ENCODE peak calls at places on chromosomes 4 and X, in nine cellular contexts. One of them, this sample, is unnamed.

GRCh38 chrX:12548746-12549145 is 242.5 kb upstream of the PRPS2 start:
- DNase-seq in uterus: no peak
- DNase-seq in fibroblast of lung: peak; percentile 11
- DNase-seq in heart left ventricle: no peak
- DNase-seq in CD8-positive, alpha-beta T cell: no peak
- DNase-seq in foreskin fibroblast: peak; percentile 6
- DNase-seq in heart right ventricle: peak; percentile 6
- DNase-seq in H1: peak; percentile 50
- DNase-seq in HCT116: no peak
- DNase-seq in this sample: peak; percentile 25

GRCh38 chr4:48008021-48008596 is 8.4 kb downstream of the CNGA1 start:
- DNase-seq in heart left ventricle: no peak
- DNase-seq in foreskin fibroblast: no peak
- DNase-seq in fibroblast of lung: no peak
- DNase-seq in H1: no peak
- DNase-seq in uterus: no peak
- DNase-seq in heart right ventricle: no peak
- DNase-seq in HCT116: peak; percentile 34
- DNase-seq in CD8-positive, alpha-beta T cell: no peak
- DNase-seq in this sample: peak; percentile 14

GRCh38 chr4:37825943-37826281 is 574 bp upstream of the PGM2 start:
- DNase-seq in fibroblast of lung: no peak
- DNase-seq in uterus: no peak
- DNase-seq in CD8-positive, alpha-beta T cell: no peak
- DNase-seq in HCT116: no peak
- DNase-seq in H1: peak; percentile 52
- DNase-seq in heart right ventricle: peak; percentile 13
- DNase-seq in heart left ventricle: no peak
- DNase-seq in foreskin fibroblast: no peak
- DNase-seq in this sample: no peak

GRCh38 chrX:57286507-57287251 is at the start of gene FAAH2:
- DNase-seq in heart left ventricle: no peak
- DNase-seq in foreskin fibroblast: no peak
- DNase-seq in H1: peak; percentile 55
- DNase-seq in uterus: no peak
- DNase-seq in fibroblast of lung: no peak
- DNase-seq in CD8-positive, alpha-beta T cell: peak; percentile 52
- DNase-seq in heart right ventricle: no peak
- DNase-seq in HCT116: peak; percentile 90
- DNase-seq in this sample: no peak

GRCh38 chr4:52684896-52685295 is 25.8 kb upstream of the USP46 start:
- DNase-seq in uterus: no peak
- DNase-seq in foreskin fibroblast: no peak
- DNase-seq in CD8-positive, alpha-beta T cell: no peak
- DNase-seq in heart left ventricle: no peak
- DNase-seq in H1: no peak
- DNase-seq in HCT116: no peak
- DNase-seq in fibroblast of lung: no peak
- DNase-seq in heart right ventricle: no peak
- DNase-seq in this sample: no peak

GRCh38 chrX:5113128-5113527 is 1115.5 kb downstream of the NLGN4X start:
- DNase-seq in foreskin fibroblast: no peak
- DNase-seq in H1: no peak
- DNase-seq in heart right ventricle: no peak
- DNase-seq in heart left ventricle: no peak
- DNase-seq in uterus: no peak
- DNase-seq in HCT116: no peak
- DNase-seq in CD8-positive, alpha-beta T cell: no peak
- DNase-seq in fibroblast of lung: no peak
- DNase-seq in this sample: no peak

GRCh38 chr4:36394352-36394903 is 113.0 kb downstream of the DTHD1 start:
- DNase-seq in foreskin fibroblast: no peak
- DNase-seq in CD8-positive, alpha-beta T cell: peak; percentile 32
- DNase-seq in uterus: no peak
- DNase-seq in heart left ventricle: no peak
- DNase-seq in heart right ventricle: no peak
- DNase-seq in HCT116: peak; percentile 60
- DNase-seq in H1: no peak
- DNase-seq in fibroblast of lung: no peak
- DNase-seq in this sample: no peak

GRCh38 chr4:173074501-173074946 is 94.1 kb upstream of the GALNT7 start:
- DNase-seq in fibroblast of lung: peak; percentile 89
- DNase-seq in HCT116: peak; percentile 4
- DNase-seq in CD8-positive, alpha-beta T cell: no peak
- DNase-seq in H1: peak; percentile 59
- DNase-seq in heart left ventricle: no peak
- DNase-seq in heart right ventricle: no peak
- DNase-seq in foreskin fibroblast: peak; percentile 68
- DNase-seq in uterus: no peak
- DNase-seq in this sample: peak; percentile 94

GRCh38 chr4:7399433-7400234 is 35.1 kb downstream of the PSAPL1 start:
- DNase-seq in HCT116: no peak
- DNase-seq in CD8-positive, alpha-beta T cell: no peak
- DNase-seq in uterus: peak; percentile 6
- DNase-seq in H1: no peak
- DNase-seq in fibroblast of lung: no peak
- DNase-seq in heart left ventricle: no peak
- DNase-seq in foreskin fibroblast: no peak
- DNase-seq in heart right ventricle: no peak
- DNase-seq in this sample: no peak

GRCh38 chr4:7360802-7361201 is 73.9 kb downstream of the PSAPL1 start:
- DNase-seq in foreskin fibroblast: no peak
- DNase-seq in CD8-positive, alpha-beta T cell: no peak
- DNase-seq in heart left ventricle: no peak
- DNase-seq in H1: no peak
- DNase-seq in heart right ventricle: no peak
- DNase-seq in uterus: no peak
- DNase-seq in fibroblast of lung: no peak
- DNase-seq in HCT116: no peak
- DNase-seq in this sample: no peak

GRCh38 chrX:149982310-149982709 is 44.0 kb upstream of the EOLA2 start:
- DNase-seq in heart left ventricle: no peak
- DNase-seq in foreskin fibroblast: no peak
- DNase-seq in uterus: no peak
- DNase-seq in H1: no peak
- DNase-seq in fibroblast of lung: no peak
- DNase-seq in heart right ventricle: no peak
- DNase-seq in CD8-positive, alpha-beta T cell: no peak
- DNase-seq in HCT116: no peak
- DNase-seq in this sample: no peak

GRCh38 chr4:71635094-71635493 is 148.8 kb downstream of the GC start:
- DNase-seq in heart left ventricle: no peak
- DNase-seq in uterus: no peak
- DNase-seq in H1: no peak
- DNase-seq in heart right ventricle: no peak
- DNase-seq in HCT116: no peak
- DNase-seq in fibroblast of lung: no peak
- DNase-seq in foreskin fibroblast: no peak
- DNase-seq in CD8-positive, alpha-beta T cell: no peak
- DNase-seq in this sample: no peak

GRCh38 chr4:13498464-13498863 is 14.3 kb upstream of the RAB28 start:
- DNase-seq in H1: no peak
- DNase-seq in HCT116: no peak
- DNase-seq in CD8-positive, alpha-beta T cell: no peak
- DNase-seq in uterus: no peak
- DNase-seq in foreskin fibroblast: no peak
- DNase-seq in heart right ventricle: no peak
- DNase-seq in fibroblast of lung: no peak
- DNase-seq in heart left ventricle: no peak
- DNase-seq in this sample: no peak

GRCh38 chr4:172996571-172997216 is 171.9 kb upstream of the GALNT7 start:
- DNase-seq in foreskin fibroblast: peak; percentile 75
- DNase-seq in HCT116: no peak
- DNase-seq in uterus: no peak
- DNase-seq in heart left ventricle: no peak
- DNase-seq in CD8-positive, alpha-beta T cell: no peak
- DNase-seq in heart right ventricle: no peak
- DNase-seq in fibroblast of lung: peak; percentile 87
- DNase-seq in H1: no peak
- DNase-seq in this sample: peak; percentile 92

GRCh38 chrX:22389544-22390243 is 117.0 kb downstream of the CBLL2 start:
- DNase-seq in H1: no peak
- DNase-seq in foreskin fibroblast: peak; percentile 67
- DNase-seq in fibroblast of lung: peak; percentile 84
- DNase-seq in uterus: no peak
- DNase-seq in heart right ventricle: no peak
- DNase-seq in heart left ventricle: no peak
- DNase-seq in CD8-positive, alpha-beta T cell: no peak
- DNase-seq in HCT116: no peak
- DNase-seq in this sample: peak; percentile 92

GRCh38 chrX:111560801-111561200 is 49.4 kb downstream of the SERTM2 start:
- DNase-seq in heart left ventricle: no peak
- DNase-seq in HCT116: no peak
- DNase-seq in foreskin fibroblast: no peak
- DNase-seq in uterus: no peak
- DNase-seq in CD8-positive, alpha-beta T cell: no peak
- DNase-seq in heart right ventricle: no peak
- DNase-seq in fibroblast of lung: no peak
- DNase-seq in H1: no peak
- DNase-seq in this sample: no peak

GRCh38 chr4:137909910-137910309 is 332.2 kb downstream of the SLC7A11 start:
- DNase-seq in foreskin fibroblast: no peak
- DNase-seq in heart right ventricle: no peak
- DNase-seq in HCT116: no peak
- DNase-seq in CD8-positive, alpha-beta T cell: no peak
- DNase-seq in heart left ventricle: peak; percentile 35
- DNase-seq in H1: peak; percentile 49
- DNase-seq in uterus: no peak
- DNase-seq in fibroblast of lung: no peak
- DNase-seq in this sample: no peak

GRCh38 chrX:72676465-72676864 is 37.6 kb downstream of the PHKA1 start:
- DNase-seq in heart right ventricle: no peak
- DNase-seq in fibroblast of lung: no peak
- DNase-seq in CD8-positive, alpha-beta T cell: no peak
- DNase-seq in foreskin fibroblast: no peak
- DNase-seq in HCT116: no peak
- DNase-seq in heart left ventricle: no peak
- DNase-seq in uterus: no peak
- DNase-seq in H1: no peak
- DNase-seq in this sample: peak; percentile 7

GRCh38 chrX:154458116-154458953 is at the start of gene PLXNA3:
- DNase-seq in H1: peak; percentile 62
- DNase-seq in foreskin fibroblast: no peak
- DNase-seq in fibroblast of lung: no peak
- DNase-seq in uterus: peak; percentile 54
- DNase-seq in heart left ventricle: peak; percentile 62
- DNase-seq in heart right ventricle: peak; percentile 14
- DNase-seq in HCT116: no peak
- DNase-seq in CD8-positive, alpha-beta T cell: peak; percentile 72
- DNase-seq in this sample: no peak

DNA sequence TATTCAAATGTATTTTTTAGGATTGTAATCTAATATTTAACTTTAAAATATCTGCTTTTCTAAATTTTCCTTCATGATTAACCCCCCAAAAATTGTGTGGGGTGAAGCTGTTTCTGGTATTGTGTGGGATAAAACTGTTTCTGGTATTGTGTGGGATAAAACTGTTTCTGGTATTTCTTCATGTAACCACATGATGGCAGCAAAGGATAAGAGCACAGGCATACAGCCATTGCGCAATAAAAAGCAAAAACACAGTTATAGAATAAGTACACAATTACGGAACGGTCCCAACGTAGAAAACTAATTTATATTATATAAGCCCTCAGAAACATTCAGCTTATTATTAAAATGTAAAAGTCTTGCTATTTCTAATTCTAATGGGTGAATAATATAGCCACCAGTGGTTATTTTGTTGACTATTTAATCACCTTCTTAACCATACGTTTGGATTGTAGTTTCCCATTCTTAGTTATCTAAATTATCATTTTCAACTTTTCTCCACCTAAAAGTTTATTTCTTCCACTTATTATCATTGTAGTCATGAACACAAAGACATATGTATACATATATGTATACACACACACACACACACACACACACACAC is 333.9 kb upstream of the FSTL5 start:
- DNase-seq in foreskin fibroblast: peak; percentile 6
- DNase-seq in heart right ventricle: no peak
- DNase-seq in CD8-positive, alpha-beta T cell: no peak
- DNase-seq in heart left ventricle: no peak
- DNase-seq in HCT116: peak; percentile 15
- DNase-seq in fibroblast of lung: peak; percentile 63
- DNase-seq in uterus: no peak
- DNase-seq in H1: no peak
- DNase-seq in this sample: peak; percentile 51
- H3K4me3 ChIP-seq in foreskin fibroblast: no peak overlapping the region
- H3K4me3 ChIP-seq in heart right ventricle: no peak overlapping the region
- H3K4me3 ChIP-seq in CD8-positive, alpha-beta T cell: no peak overlapping the region
- H3K4me3 ChIP-seq in heart left ventricle: no peak overlapping the region
- H3K4me3 ChIP-seq in HCT116: no peak overlapping the region
- H3K4me3 ChIP-seq in fibroblast of lung: no peak overlapping the region
- H3K4me3 ChIP-seq in uterus: no peak overlapping the region
- H3K4me3 ChIP-seq in H1: no peak overlapping the region
- H3K4me3 ChIP-seq in this sample: no peak overlapping the region

GRCh38 chrX:43121637-43122036 is 343.7 kb upstream of the PPP1R2C start:
- DNase-seq in heart right ventricle: no peak
- DNase-seq in foreskin fibroblast: no peak
- DNase-seq in H1: no peak
- DNase-seq in HCT116: no peak
- DNase-seq in fibroblast of lung: peak; percentile 0
- DNase-seq in uterus: no peak
- DNase-seq in heart left ventricle: no peak
- DNase-seq in CD8-positive, alpha-beta T cell: no peak
- DNase-seq in this sample: peak; percentile 0
- TF ChIP-seq CTCF in heart right ventricle: no peak
- TF ChIP-seq CTCF in foreskin fibroblast: no peak
- TF ChIP-seq CTCF in H1: no peak
- TF ChIP-seq CTCF in HCT116: no peak
- TF ChIP-seq CTCF in fibroblast of lung: no peak
- TF ChIP-seq CTCF in uterus: no peak
- TF ChIP-seq CTCF in heart left ventricle: no peak
- TF ChIP-seq CTCF in CD8-positive, alpha-beta T cell: no peak
- TF ChIP-seq CTCF in this sample: no peak

GRCh38 chr4:1171306-1172227 is 816 bp downstream of the SPON2 start:
- DNase-seq in heart left ventricle: no peak
- DNase-seq in HCT116: no peak
- DNase-seq in foreskin fibroblast: no peak
- DNase-seq in CD8-positive, alpha-beta T cell: peak; percentile 71
- DNase-seq in H1: peak; percentile 75
- DNase-seq in uterus: no peak
- DNase-seq in fibroblast of lung: no peak
- DNase-seq in heart right ventricle: no peak
- DNase-seq in this sample: no peak
- H3K4me3 ChIP-seq in heart left ventricle: peak overlapping the region; percentile 46
- H3K4me3 ChIP-seq in HCT116: no peak overlapping the region
- H3K4me3 ChIP-seq in foreskin fibroblast: peak overlapping the region; percentile 65
- H3K4me3 ChIP-seq in CD8-positive, alpha-beta T cell: peak overlapping the region; percentile 45
- H3K4me3 ChIP-seq in H1: peak overlapping the region; percentile 33
- H3K4me3 ChIP-seq in uterus: peak overlapping the region; percentile 44
- H3K4me3 ChIP-seq in fibroblast of lung: peak overlapping the region; percentile 66
- H3K4me3 ChIP-seq in heart right ventricle: peak overlapping the region; percentile 41
- H3K4me3 ChIP-seq in this sample: peak overlapping the region; percentile 80

DNA sequence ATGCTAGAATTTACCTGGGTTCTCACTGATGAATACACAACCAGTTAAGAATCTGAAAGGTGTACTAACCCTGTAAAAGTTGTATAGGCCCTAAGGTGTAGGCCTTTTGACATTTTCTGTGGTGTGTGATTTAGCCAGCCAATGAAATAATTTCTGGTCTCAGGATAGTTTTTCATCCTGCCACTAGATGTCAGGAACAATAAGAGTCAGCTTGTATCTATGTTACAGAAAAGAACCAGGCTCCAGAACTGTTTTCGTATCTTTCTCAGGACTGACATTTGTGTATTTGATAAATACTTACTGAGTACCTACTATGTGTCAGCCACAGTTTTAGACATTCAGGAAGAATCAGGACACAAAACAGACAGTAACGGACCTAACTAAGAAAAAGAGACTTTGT is 673.6 kb upstream of the TENM3 start:
- DNase-seq in CD8-positive, alpha-beta T cell: no peak
- DNase-seq in foreskin fibroblast: no peak
- DNase-seq in H1: no peak
- DNase-seq in fibroblast of lung: peak; percentile 72
- DNase-seq in HCT116: peak; percentile 19
- DNase-seq in uterus: no peak
- DNase-seq in heart left ventricle: no peak
- DNase-seq in heart right ventricle: no peak
- DNase-seq in this sample: peak; percentile 73
- TF ChIP-seq CTCF in CD8-positive, alpha-beta T cell: no peak
- TF ChIP-seq CTCF in foreskin fibroblast: peak; percentile 59
- TF ChIP-seq CTCF in H1: peak; percentile 63
- TF ChIP-seq CTCF in fibroblast of lung: peak; percentile 46
- TF ChIP-seq CTCF in HCT116: peak; percentile 45
- TF ChIP-seq CTCF in uterus: peak; percentile 17
- TF ChIP-seq CTCF in heart left ventricle: peak; percentile 21
- TF ChIP-seq CTCF in heart right ventricle: peak; percentile 25
- TF ChIP-seq CTCF in this sample: peak; percentile 76

This sample was measured in fibroblast of mammary gland.